ENCODE peak calls at places on chromosomes 7 and 10, in seven cellular contexts. H is SK-N-SH, Q is spleen, G is esophagus muscularis mucosa, U is body of pancreas, L is fibroblast of lung, R is stomach. S is an unnamed sample.

GRCh38 chr7:56483153-56483552 is 366.9 kb upstream of the NUPR2 start:
- DNase-seq in U (no peak), Q (no peak), H (peak; percentile 55), G (peak; percentile 57), R (no peak), L (no peak), S (no peak)

GRCh38 chr10:6409982-6410694 is 169.9 kb downstream of the PRKCQ start:
- DNase-seq in U (no peak), G (no peak), H (peak; percentile 17), L (peak; percentile 93), Q (no peak), R (no peak), S (no peak)

GRCh38 chr7:36082216-36082615 is 70.8 kb upstream of the EEPD1 start:
- DNase-seq in Q (no peak), G (no peak), U (no peak), L (no peak), H (no peak), R (no peak), S (no peak)

GRCh38 chr7:27690649-27691048 is 28.0 kb upstream of the HIBADH start:
- DNase-seq in G (no peak), Q (no peak), U (no peak), H (peak; percentile 24), L (no peak), R (no peak), S (no peak)

GRCh38 chr7:100547872-100548271 is 8.9 kb downstream of the AGFG2 start:
- DNase-seq in R (no peak), U (no peak), Q (no peak), H (peak; percentile 34), L (peak; percentile 37), G (no peak), S (no peak)

GRCh38 chr7:158976468-158976848 is 120.1 kb downstream of the DYNC2I1 start:
- DNase-seq in R (no peak), U (no peak), H (no peak), G (no peak), Q (no peak), L (no peak), S (no peak)

GRCh38 chr7:2255145-2256139 is 13.4 kb downstream of the NUDT1 start:
- DNase-seq in L (no peak), U (no peak), H (peak; percentile 33), Q (no peak), G (no peak), R (no peak), S (no peak)

GRCh38 chr10:13758761-13759160 is 172.0 kb downstream of the PRPF18 start:
- DNase-seq in H (no peak), L (no peak), Q (no peak), R (no peak), G (no peak), U (no peak), S (no peak)

GRCh38 chr10:120508393-120508792 is 51.4 kb downstream of the PLPP4 start:
- DNase-seq in R (no peak), G (no peak), U (no peak), H (no peak), L (no peak), Q (no peak), S (no peak)

GRCh38 chr10:76178561-76179292 is 747.3 kb downstream of the LRMDA start:
- DNase-seq in G (peak; percentile 62), Q (no peak), L (no peak), H (no peak), U (no peak), R (no peak), S (no peak)

GRCh38 chr7:69907720-69908119 is 309.4 kb downstream of the AUTS2 start:
- DNase-seq in R (no peak), Q (no peak), G (no peak), H (no peak), L (no peak), U (no peak), S (no peak)

GRCh38 chr7:142498364-142498763 is 240.5 kb upstream of the PRSS58 start:
- DNase-seq in Q (no peak), U (no peak), L (peak; percentile 43), G (no peak), R (no peak), H (no peak), S (no peak)

GRCh38 chr7:41107330-41107937 is 595.5 kb downstream of the INHBA start:
- DNase-seq in L (no peak), U (no peak), H (no peak), Q (no peak), R (no peak), G (no peak), S (no peak)

GRCh38 chr10:28734940-28735759 is 57.8 kb downstream of the BAMBI start:
- DNase-seq in G (no peak), Q (no peak), R (no peak), U (no peak), H (peak; percentile 9), L (peak; percentile 97), S (no peak)

GRCh38 chr7:83532229-83532628 is 116.7 kb downstream of the SEMA3E start:
- DNase-seq in L (peak; percentile 40), Q (no peak), G (no peak), H (no peak), R (no peak), U (no peak), S (no peak)

GRCh38 chr7:14835399-14835798 is 67.2 kb downstream of the DGKB start:
- DNase-seq in R (no peak), H (no peak), Q (no peak), L (no peak), U (no peak), G (no peak), S (no peak)

GRCh38 chr10:47457528-47457820 is 26.4 kb downstream of the ANXA8 start:
- DNase-seq in L (no peak), U (no peak), G (peak; percentile 87), R (no peak), H (no peak), Q (no peak), S (no peak)

GRCh38 chr10:98396096-98397053 is 18.6 kb downstream of the PYROXD2 start:
- DNase-seq in U (no peak), Q (no peak), H (no peak), R (no peak), L (no peak), G (no peak), S (no peak)

GRCh38 chr10:103651783-103652476 is 158.4 kb downstream of the NEURL1 start:
- DNase-seq in Q (no peak), H (no peak), R (no peak), L (no peak), G (no peak), U (no peak), S (no peak)
- H3K4me1 ChIP-seq in Q (peaks cover 6% of the 10 kb centered on the region), H (no peaks in the 10 kb centered on the region), R (peaks cover 42% of the 10 kb centered on the region), L (peaks cover 38% of the 10 kb centered on the region), G (peaks cover 83% of the 10 kb centered on the region), U (peaks cover 6% of the 10 kb centered on the region), S (peaks cover 53% of the 10 kb centered on the region)

GRCh38 chr10:1281402-1281782 is 225.2 kb downstream of the WDR37 start:
- DNase-seq in L (no peak), U (no peak), Q (no peak), G (no peak), R (no peak), H (no peak), S (no peak)

GRCh38 chr10:1280436-1281401 is 224.5 kb downstream of the WDR37 start:
- DNase-seq in H (no peak), Q (no peak), L (no peak), U (no peak), G (no peak), R (no peak), S (no peak)

GRCh38 chr10:1289591-1289990 is 233.4 kb downstream of the WDR37 start:
- DNase-seq in R (no peak), U (no peak), H (no peak), G (no peak), L (no peak), Q (no peak), S (no peak)

GRCh38 chr10:1287493-1288480 is 231.6 kb downstream of the WDR37 start:
- DNase-seq in R (no peak), Q (no peak), U (no peak), L (no peak), H (peak; percentile 52), G (no peak), S (no peak)

DNA sequence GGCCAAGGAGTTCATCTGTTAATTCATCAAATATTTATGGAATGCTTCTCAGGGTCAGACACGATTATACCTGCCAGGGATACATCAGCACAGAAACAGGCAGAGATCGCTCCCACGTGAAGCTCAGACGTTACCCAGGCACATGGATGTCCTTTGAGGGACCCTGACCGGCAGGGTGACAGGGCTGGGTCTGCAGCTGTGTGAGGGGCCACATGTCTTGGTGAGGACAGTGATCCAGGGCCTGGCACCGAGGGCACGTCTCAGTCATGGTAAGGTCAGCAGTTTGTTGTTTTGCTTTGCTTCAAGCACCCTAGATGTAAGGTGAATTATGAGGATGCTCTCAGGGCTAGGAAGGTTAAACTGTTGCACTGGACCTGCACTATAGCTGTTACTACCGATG is 227.9 kb downstream of the WDR37 start:
- DNase-seq in G (no peak), R (no peak), Q (no peak), H (no peak), L (no peak), U (no peak), S (no peak)
- H3K27me3 ChIP-seq in G (no peaks in the 10 kb centered on the region), R (peaks cover 40% of the 10 kb centered on the region), Q (no peaks in the 10 kb centered on the region), H (no peaks in the 10 kb centered on the region), L (no peaks in the 10 kb centered on the region), U (no peaks in the 10 kb centered on the region), S (no peaks in the 10 kb centered on the region)

GRCh38 chr7:93178213-93178612 is 30.0 kb upstream of the SAMD9L start:
- DNase-seq in R (no peak), Q (no peak), G (no peak), L (peak; percentile 45), U (no peak), H (peak; percentile 3), S (no peak)
- TF ChIP-seq CTCF in R (no peak), Q (no peak), G (no peak), L (peak; percentile 15), U (no peak), H (peak; percentile 51), S (peak; percentile 13)

GRCh38 chr7:45443263-45443662 is 130.9 kb upstream of the ADCY1 start:
- DNase-seq in H (no peak), Q (no peak), L (no peak), R (no peak), U (no peak), G (no peak), S (no peak)

GRCh38 chr7:45447296-45447695 is 126.9 kb upstream of the ADCY1 start:
- DNase-seq in L (no peak), Q (no peak), H (no peak), R (no peak), U (no peak), G (no peak), S (no peak)

GRCh38 chr7:45451636-45452035 is 122.5 kb upstream of the ADCY1 start:
- DNase-seq in L (no peak), U (no peak), G (no peak), H (no peak), Q (no peak), R (no peak), S (no peak)

DNA sequence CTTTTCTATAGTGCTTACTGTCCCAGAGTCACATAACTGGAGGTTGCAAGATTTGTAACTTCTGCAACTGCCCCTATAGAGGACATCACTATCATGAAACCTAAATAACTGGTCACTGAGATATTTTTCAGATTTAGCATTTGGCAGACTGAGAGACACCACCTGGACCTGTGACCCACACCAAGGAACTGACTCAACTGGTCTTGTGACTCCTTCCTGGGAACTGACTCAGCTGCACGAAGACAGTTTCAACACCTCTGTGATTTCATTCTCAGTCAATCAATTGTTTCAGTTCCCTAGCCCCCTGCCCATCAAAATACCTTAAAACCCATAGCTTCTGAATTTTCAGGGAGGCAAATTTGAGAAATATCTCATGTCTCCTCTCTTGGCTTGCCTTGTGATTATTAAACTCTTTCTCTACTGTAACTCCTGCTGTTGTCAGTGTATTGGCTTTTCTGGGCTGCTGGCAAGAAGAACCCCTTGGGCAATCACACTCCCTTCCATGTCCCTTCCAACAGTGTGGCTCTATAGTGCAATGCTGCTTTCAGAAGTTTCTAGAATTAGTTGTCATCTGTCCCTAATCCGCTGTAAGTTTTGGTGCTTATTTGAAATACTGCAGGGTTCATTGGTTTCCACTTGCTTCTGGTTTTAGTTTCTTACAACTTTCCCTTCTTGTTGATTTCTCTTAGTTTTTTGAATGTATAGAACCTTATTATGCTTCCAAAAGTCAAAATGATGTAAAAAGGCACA is 127.8 kb upstream of the ADCY1 start:
- DNase-seq in H (no peak), G (no peak), L (peak; percentile 12), Q (no peak), R (no peak), U (no peak), S (no peak)
- H3K4me1 ChIP-seq in H (no peaks in the 10 kb centered on the region), G (no peaks in the 10 kb centered on the region), L (no peaks in the 10 kb centered on the region), Q (no peaks in the 10 kb centered on the region), R (no peaks in the 10 kb centered on the region), U (no peaks in the 10 kb centered on the region), S (no peaks in the 10 kb centered on the region)